ENCODE peak calls at places on chromosomes 3 and 15, in four cellular contexts. N, F, U and P are unnamed samples.

GRCh38 chr15:90191795-90192494 is 9.2 kb upstream of the SEMA4B start:
- DNase-seq in N (peak), U (no peak), F (no peak), P (peak)

GRCh38 chr15:86300371-86301106 is 220.9 kb downstream of the AGBL1 start:
- DNase-seq in N (no peak), U (no peak), F (no peak), P (no peak)

GRCh38 chr15:25497934-25498333 is 59.1 kb upstream of the UBE3A start:
- DNase-seq in U (no peak), F (no peak), N (no peak), P (no peak)

GRCh38 chr15:90294601-90295269 is 29.3 kb downstream of the NGRN start:
- DNase-seq in N (no peak), U (no peak), F (no peak), P (no peak)

GRCh38 chr15:95929232-95929846 is 401.2 kb upstream of the NR2F2 start:
- DNase-seq in N (no peak), U (peak), F (no peak), P (no peak)

GRCh38 chr15:29676961-29677402 is 145.3 kb downstream of the TJP1 start:
- DNase-seq in U (no peak), F (peak), N (no peak), P (no peak)

GRCh38 chr3:172651936-172652595 is 58.8 kb downstream of the NCEH1 start:
- DNase-seq in U (no peak), F (no peak), N (no peak), P (no peak)

GRCh38 chr3:155890671-155891190 is 20.3 kb downstream of the GMPS start:
- DNase-seq in U (peak), F (peak), N (no peak), P (no peak)

GRCh38 chr3:45367451-45367850 is 20.9 kb upstream of the LARS2 start:
- DNase-seq in N (no peak), U (peak), F (no peak), P (no peak)

GRCh38 chr3:176967525-176967924 is 229.8 kb downstream of the TBL1XR1 start:
- DNase-seq in F (no peak), U (no peak), N (no peak), P (no peak)

GRCh38 chr3:61894988-61895935 is 333.9 kb downstream of the PTPRG start:
- DNase-seq in U (peak), F (peak), N (peak), P (peak)

GRCh38 chr15:39828374-39828931 is 45.8 kb upstream of the FSIP1 start:
- DNase-seq in F (peak), U (peak), N (no peak), P (peak)

GRCh38 chr3:134366928-134367352 is 7.3 kb downstream of the AMOTL2 start:
- DNase-seq in N (no peak), U (no peak), F (peak), P (peak)

GRCh38 chr3:127787556-127787955 is 34.8 kb downstream of the MGLL start:
- DNase-seq in N (no peak), F (no peak), U (no peak), P (no peak)

GRCh38 chr3:99532246-99532645 is 106.1 kb upstream of the COL8A1 start:
- DNase-seq in F (peak), U (peak), N (peak), P (no peak)

GRCh38 chr15:42919794-42920280 is 741 bp downstream of the TTBK2 start:
- DNase-seq in U (peak), F (peak), N (peak), P (peak)

DNA sequence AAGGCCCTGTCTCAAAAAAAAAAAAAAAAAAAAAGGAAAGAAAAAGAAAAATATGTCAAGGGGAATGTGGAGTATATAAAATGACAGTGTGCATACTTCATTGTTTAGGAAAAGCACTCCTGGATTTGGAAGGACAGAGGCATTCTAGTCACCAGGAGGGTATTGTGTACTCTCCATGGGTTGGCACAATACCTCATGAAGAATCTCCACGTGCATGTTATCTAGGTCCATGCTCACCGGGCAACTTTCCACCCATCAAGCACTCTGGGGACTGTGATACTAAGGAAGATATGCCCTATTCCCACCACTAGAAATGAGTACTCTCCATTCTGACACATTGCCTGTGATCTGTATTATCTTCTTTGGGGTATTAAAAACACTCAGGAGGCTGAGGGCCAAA is 15.4 kb upstream of the KPNA1 start:
- DNase-seq in U (no peak), N (no peak), F (no peak), P (no peak)
- H3K27ac ChIP-seq in U (no peak), N (no peak), F (no peak), P (no peak)

DNA sequence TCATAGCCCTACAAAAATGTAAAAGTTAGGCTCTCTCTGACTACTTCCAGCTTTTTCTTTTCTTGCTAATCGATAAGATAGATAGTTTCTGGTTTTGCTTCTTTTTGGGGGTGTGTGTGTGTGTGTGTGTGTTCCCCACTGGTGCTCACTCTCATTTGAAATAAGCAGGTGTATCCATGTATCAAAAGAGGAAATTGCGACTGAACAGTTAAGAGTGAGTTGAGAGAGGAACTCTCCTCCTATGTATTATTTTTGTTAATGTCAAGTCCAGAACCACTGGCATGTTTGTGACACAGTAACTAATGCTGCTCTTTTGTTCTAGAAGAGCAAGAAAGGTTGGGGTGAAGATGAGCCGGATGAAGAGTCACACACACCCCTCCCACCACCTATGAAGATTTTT is 96.7 kb upstream of the UMPS start:
- DNase-seq in U (no peak), F (no peak), N (no peak), P (no peak)
- H3K27ac ChIP-seq in U (no peak), F (no peak), N (no peak), P (no peak)

GRCh38 chr3:143224731-143225130 is 105.2 kb downstream of the CHST2 start:
- DNase-seq in F (no peak), U (no peak), N (no peak), P (no peak)
- H3K27ac ChIP-seq in F (no peak), U (no peak), N (no peak), P (no peak)

GRCh38 chr3:137024348-137024747 is 66.6 kb downstream of the IL20RB start:
- DNase-seq in U (no peak), F (no peak), N (no peak), P (no peak)

GRCh38 chr3:137020888-137021287 is 63.1 kb downstream of the IL20RB start:
- DNase-seq in N (no peak), U (no peak), F (no peak), P (no peak)

DNA sequence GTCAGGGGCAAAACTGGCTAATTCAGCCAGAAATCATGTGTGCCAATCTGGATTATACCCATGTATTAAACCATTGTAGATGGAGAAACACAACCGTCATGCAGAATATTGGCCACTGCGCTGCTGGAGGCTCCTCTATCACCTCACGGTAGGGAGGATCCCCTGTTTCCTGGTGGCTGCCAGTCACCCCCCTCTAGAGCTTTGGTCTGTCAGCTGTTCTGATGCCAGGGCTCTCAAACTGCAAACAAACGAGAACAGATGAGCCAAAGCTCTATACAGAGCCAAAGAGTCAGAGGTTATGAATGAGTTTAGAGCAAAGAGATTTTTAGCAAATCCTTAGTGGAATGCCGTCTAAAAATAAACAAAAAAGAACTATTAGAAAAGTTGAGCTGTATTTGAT is 62.5 kb downstream of the IL20RB start:
- DNase-seq in N (no peak), F (no peak), U (no peak), P (peak)
- H3K27ac ChIP-seq in N (no peak), F (no peak), U (no peak), P (no peak)